ENCODE peak calls at places on chromosomes 2 and 18, in seven cellular contexts. One of them, this sample, is unnamed.

GRCh38 chr18:68734311-68734710 is 19.4 kb upstream of the TMX3 start:
- DNase-seq in endothelial cell of umbilical vein: no peak
- DNase-seq in transverse colon: no peak
- DNase-seq in esophagus squamous epithelium: no peak
- DNase-seq in neural progenitor cell: no peak
- DNase-seq in PC-3: peak
- DNase-seq in HCT116: no peak
- DNase-seq in this sample: no peak

GRCh38 chr2:127996160-127996559 is 31.7 kb downstream of the SAP130 start:
- DNase-seq in endothelial cell of umbilical vein: no peak
- DNase-seq in transverse colon: no peak
- DNase-seq in neural progenitor cell: no peak
- DNase-seq in PC-3: no peak
- DNase-seq in esophagus squamous epithelium: no peak
- DNase-seq in HCT116: no peak
- DNase-seq in this sample: no peak

GRCh38 chr18:10401489-10401888 is 52.9 kb upstream of the APCDD1 start:
- DNase-seq in HCT116: no peak
- DNase-seq in PC-3: no peak
- DNase-seq in neural progenitor cell: peak
- DNase-seq in transverse colon: no peak
- DNase-seq in endothelial cell of umbilical vein: no peak
- DNase-seq in esophagus squamous epithelium: no peak
- DNase-seq in this sample: no peak

GRCh38 chr2:170215019-170215418 is 37.1 kb downstream of the MYO3B start:
- DNase-seq in neural progenitor cell: no peak
- DNase-seq in esophagus squamous epithelium: no peak
- DNase-seq in HCT116: no peak
- DNase-seq in transverse colon: no peak
- DNase-seq in PC-3: no peak
- DNase-seq in endothelial cell of umbilical vein: no peak
- DNase-seq in this sample: no peak

GRCh38 chr18:42030586-42031182 is 75.7 kb downstream of the PIK3C3 start:
- DNase-seq in esophagus squamous epithelium: no peak
- DNase-seq in neural progenitor cell: peak
- DNase-seq in HCT116: no peak
- DNase-seq in endothelial cell of umbilical vein: peak
- DNase-seq in PC-3: peak
- DNase-seq in transverse colon: no peak
- DNase-seq in this sample: peak

GRCh38 chr2:109689973-109690372 is 75.8 kb downstream of the SOWAHC start:
- DNase-seq in esophagus squamous epithelium: no peak
- DNase-seq in PC-3: no peak
- DNase-seq in transverse colon: peak
- DNase-seq in HCT116: no peak
- DNase-seq in neural progenitor cell: no peak
- DNase-seq in endothelial cell of umbilical vein: no peak
- DNase-seq in this sample: no peak

GRCh38 chr2:104845552-104845931 is 8.4 kb upstream of the POU3F3 start:
- DNase-seq in transverse colon: no peak
- DNase-seq in neural progenitor cell: peak
- DNase-seq in PC-3: no peak
- DNase-seq in esophagus squamous epithelium: no peak
- DNase-seq in endothelial cell of umbilical vein: no peak
- DNase-seq in HCT116: no peak
- DNase-seq in this sample: no peak

GRCh38 chr18:48297139-48297538 is 112.0 kb downstream of the ZBTB7C start:
- DNase-seq in neural progenitor cell: no peak
- DNase-seq in PC-3: peak
- DNase-seq in esophagus squamous epithelium: no peak
- DNase-seq in endothelial cell of umbilical vein: no peak
- DNase-seq in HCT116: no peak
- DNase-seq in transverse colon: no peak
- DNase-seq in this sample: no peak

GRCh38 chr2:211033765-211034164 is 477.4 kb downstream of the CPS1 start:
- DNase-seq in neural progenitor cell: peak
- DNase-seq in PC-3: peak
- DNase-seq in endothelial cell of umbilical vein: peak
- DNase-seq in HCT116: peak
- DNase-seq in esophagus squamous epithelium: no peak
- DNase-seq in transverse colon: no peak
- DNase-seq in this sample: no peak

GRCh38 chr2:60707750-60708371 is 48.2 kb upstream of the PAPOLG start:
- DNase-seq in esophagus squamous epithelium: no peak
- DNase-seq in PC-3: peak
- DNase-seq in HCT116: peak
- DNase-seq in endothelial cell of umbilical vein: peak
- DNase-seq in transverse colon: no peak
- DNase-seq in neural progenitor cell: peak
- DNase-seq in this sample: peak

GRCh38 chr2:128638311-128638710 is 319.6 kb upstream of the HS6ST1 start:
- DNase-seq in transverse colon: no peak
- DNase-seq in esophagus squamous epithelium: no peak
- DNase-seq in PC-3: no peak
- DNase-seq in neural progenitor cell: peak
- DNase-seq in endothelial cell of umbilical vein: no peak
- DNase-seq in HCT116: no peak
- DNase-seq in this sample: no peak

GRCh38 chr2:105712166-105712915 is 32.4 kb upstream of the NCK2 start:
- DNase-seq in endothelial cell of umbilical vein: no peak
- DNase-seq in HCT116: no peak
- DNase-seq in neural progenitor cell: peak
- DNase-seq in PC-3: peak
- DNase-seq in esophagus squamous epithelium: no peak
- DNase-seq in transverse colon: no peak
- DNase-seq in this sample: peak

GRCh38 chr2:139177041-139177440 is 396.9 kb upstream of the NXPH2 start:
- DNase-seq in PC-3: peak
- DNase-seq in neural progenitor cell: no peak
- DNase-seq in esophagus squamous epithelium: no peak
- DNase-seq in endothelial cell of umbilical vein: no peak
- DNase-seq in HCT116: no peak
- DNase-seq in transverse colon: no peak
- DNase-seq in this sample: no peak

GRCh38 chr2:160687629-160688028 is 194.0 kb upstream of the RBMS1 start:
- DNase-seq in endothelial cell of umbilical vein: no peak
- DNase-seq in neural progenitor cell: no peak
- DNase-seq in HCT116: no peak
- DNase-seq in transverse colon: no peak
- DNase-seq in PC-3: no peak
- DNase-seq in esophagus squamous epithelium: no peak
- DNase-seq in this sample: no peak

GRCh38 chr2:128625421-128625820 is 306.8 kb upstream of the HS6ST1 start:
- DNase-seq in transverse colon: no peak
- DNase-seq in PC-3: no peak
- DNase-seq in neural progenitor cell: no peak
- DNase-seq in HCT116: no peak
- DNase-seq in endothelial cell of umbilical vein: no peak
- DNase-seq in esophagus squamous epithelium: no peak
- DNase-seq in this sample: no peak

GRCh38 chr2:102604754-102605153 is 14.6 kb upstream of the SLC9A2 start:
- DNase-seq in transverse colon: peak
- DNase-seq in esophagus squamous epithelium: no peak
- DNase-seq in neural progenitor cell: peak
- DNase-seq in endothelial cell of umbilical vein: no peak
- DNase-seq in HCT116: no peak
- DNase-seq in PC-3: no peak
- DNase-seq in this sample: no peak

GRCh38 chr2:113700186-113700841 is 56.1 kb downstream of the SLC35F5 start:
- DNase-seq in PC-3: no peak
- DNase-seq in transverse colon: no peak
- DNase-seq in neural progenitor cell: no peak
- DNase-seq in HCT116: no peak
- DNase-seq in esophagus squamous epithelium: no peak
- DNase-seq in endothelial cell of umbilical vein: no peak
- DNase-seq in this sample: no peak
- H3K4me3 ChIP-seq in PC-3: no peak
- H3K4me3 ChIP-seq in transverse colon: no peak
- H3K4me3 ChIP-seq in neural progenitor cell: no peak
- H3K4me3 ChIP-seq in HCT116: no peak
- H3K4me3 ChIP-seq in esophagus squamous epithelium: no peak
- H3K4me3 ChIP-seq in endothelial cell of umbilical vein: no peak
- H3K4me3 ChIP-seq in this sample: no peak

DNA sequence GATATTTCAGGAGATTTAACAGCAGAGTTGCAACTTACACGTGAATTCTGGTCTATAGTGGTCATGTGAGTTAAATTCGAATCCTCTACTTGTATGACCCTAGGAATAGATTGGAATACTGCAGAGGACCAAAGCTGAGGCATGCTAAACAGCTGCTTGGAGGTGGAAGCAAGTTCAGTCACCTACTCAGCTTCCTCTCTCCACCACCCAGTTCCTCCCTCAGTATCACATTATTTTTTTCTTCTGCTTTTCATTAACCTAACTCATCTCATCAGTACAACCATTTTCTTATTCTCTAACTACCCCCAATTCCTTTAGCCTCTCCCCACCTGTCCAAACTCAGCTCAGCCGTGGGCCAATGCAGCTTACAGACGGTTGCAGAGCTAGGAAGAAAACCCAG is 385.5 kb downstream of the SETBP1 start:
- DNase-seq in PC-3: no peak
- DNase-seq in endothelial cell of umbilical vein: no peak
- DNase-seq in transverse colon: no peak
- DNase-seq in HCT116: no peak
- DNase-seq in neural progenitor cell: no peak
- DNase-seq in esophagus squamous epithelium: no peak
- DNase-seq in this sample: no peak
- TF ChIP-seq CTCF in PC-3: no peak
- TF ChIP-seq CTCF in endothelial cell of umbilical vein: no peak
- TF ChIP-seq CTCF in transverse colon: no peak
- TF ChIP-seq CTCF in HCT116: no peak
- TF ChIP-seq CTCF in neural progenitor cell: no peak
- TF ChIP-seq CTCF in esophagus squamous epithelium: no peak
- TF ChIP-seq CTCF in this sample: no peak

DNA sequence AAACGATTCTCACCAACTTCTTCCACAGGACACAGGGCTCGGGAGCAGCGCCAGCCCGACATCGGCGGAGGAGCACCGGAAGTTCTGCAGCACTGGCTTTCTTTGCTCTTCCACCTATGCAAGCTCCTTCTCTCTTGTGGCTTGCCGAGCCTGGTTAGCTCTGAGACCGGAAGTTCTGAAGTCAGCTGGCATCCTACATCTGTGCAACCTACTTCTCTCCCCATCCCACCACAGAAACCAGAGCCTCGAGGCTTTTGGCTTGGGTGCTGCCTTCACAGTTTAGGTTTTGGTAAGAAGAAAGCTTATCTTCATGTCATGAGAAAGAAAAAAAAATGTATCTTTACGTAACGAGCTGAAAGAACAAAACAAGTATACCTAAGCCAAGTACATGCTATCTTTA is 111.7 kb downstream of the ANKRD44 start:
- DNase-seq in HCT116: no peak
- DNase-seq in PC-3: no peak
- DNase-seq in neural progenitor cell: no peak
- DNase-seq in esophagus squamous epithelium: peak
- DNase-seq in transverse colon: peak
- DNase-seq in endothelial cell of umbilical vein: no peak
- DNase-seq in this sample: no peak
- H3K4me3 ChIP-seq in HCT116: no peak
- H3K4me3 ChIP-seq in PC-3: no peak
- H3K4me3 ChIP-seq in neural progenitor cell: no peak
- H3K4me3 ChIP-seq in esophagus squamous epithelium: no peak
- H3K4me3 ChIP-seq in transverse colon: no peak
- H3K4me3 ChIP-seq in endothelial cell of umbilical vein: no peak
- H3K4me3 ChIP-seq in this sample: no peak

GRCh38 chr18:33746261-33746660 is 168.2 kb downstream of the ASXL3 start:
- DNase-seq in endothelial cell of umbilical vein: no peak
- DNase-seq in HCT116: no peak
- DNase-seq in PC-3: no peak
- DNase-seq in neural progenitor cell: no peak
- DNase-seq in esophagus squamous epithelium: no peak
- DNase-seq in transverse colon: no peak
- DNase-seq in this sample: no peak

GRCh38 chr18:33755918-33756590 is 178.0 kb downstream of the ASXL3 start:
- DNase-seq in HCT116: no peak
- DNase-seq in endothelial cell of umbilical vein: peak
- DNase-seq in esophagus squamous epithelium: no peak
- DNase-seq in transverse colon: peak
- DNase-seq in neural progenitor cell: no peak
- DNase-seq in PC-3: peak
- DNase-seq in this sample: peak

GRCh38 chr18:33749831-33750230 is 171.8 kb downstream of the ASXL3 start:
- DNase-seq in endothelial cell of umbilical vein: no peak
- DNase-seq in transverse colon: no peak
- DNase-seq in neural progenitor cell: no peak
- DNase-seq in HCT116: no peak
- DNase-seq in PC-3: no peak
- DNase-seq in esophagus squamous epithelium: no peak
- DNase-seq in this sample: no peak

GRCh38 chr18:33757037-33757436 is 179.0 kb downstream of the ASXL3 start:
- DNase-seq in neural progenitor cell: no peak
- DNase-seq in esophagus squamous epithelium: no peak
- DNase-seq in PC-3: no peak
- DNase-seq in transverse colon: no peak
- DNase-seq in endothelial cell of umbilical vein: no peak
- DNase-seq in HCT116: no peak
- DNase-seq in this sample: peak

DNA sequence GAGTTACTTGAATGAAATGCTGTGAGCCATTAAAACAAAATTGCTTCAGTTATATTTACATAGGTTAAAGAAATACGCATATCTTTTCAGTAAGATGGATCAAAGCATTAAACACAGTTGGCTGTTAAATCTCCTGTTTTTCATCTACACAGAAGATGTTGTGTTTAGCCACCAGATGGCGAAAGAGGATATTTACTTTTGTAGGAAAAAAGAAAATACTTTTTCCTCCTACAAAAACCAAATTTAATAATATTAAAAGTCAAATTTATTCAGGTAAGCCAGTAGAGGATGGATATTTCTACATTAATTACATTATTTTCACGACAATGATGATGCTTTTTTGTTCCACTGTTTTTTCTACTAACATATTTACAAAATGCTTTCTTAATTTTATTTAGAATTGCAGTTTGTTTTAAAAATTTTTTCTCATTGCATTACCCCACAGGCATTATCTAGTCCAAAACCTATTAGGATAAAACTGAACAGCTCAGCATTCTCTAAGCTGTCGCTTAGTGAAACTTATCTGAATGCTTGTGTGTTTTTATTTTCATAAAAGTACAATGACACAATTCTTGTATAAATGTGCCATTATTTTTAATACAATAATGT is 173.7 kb downstream of the ASXL3 start:
- DNase-seq in PC-3: peak
- DNase-seq in transverse colon: no peak
- DNase-seq in HCT116: no peak
- DNase-seq in neural progenitor cell: peak
- DNase-seq in esophagus squamous epithelium: no peak
- DNase-seq in endothelial cell of umbilical vein: peak
- DNase-seq in this sample: no peak
- TF ChIP-seq CTCF in PC-3: peak
- TF ChIP-seq CTCF in transverse colon: peak
- TF ChIP-seq CTCF in HCT116: no peak
- TF ChIP-seq CTCF in neural progenitor cell: peak
- TF ChIP-seq CTCF in esophagus squamous epithelium: no peak
- TF ChIP-seq CTCF in endothelial cell of umbilical vein: no peak
- TF ChIP-seq CTCF in this sample: peak

GRCh38 chr2:198219292-198219691 is 414.9 kb downstream of the PLCL1 start:
- DNase-seq in transverse colon: no peak
- DNase-seq in esophagus squamous epithelium: no peak
- DNase-seq in neural progenitor cell: no peak
- DNase-seq in HCT116: no peak
- DNase-seq in endothelial cell of umbilical vein: no peak
- DNase-seq in PC-3: no peak
- DNase-seq in this sample: no peak

GRCh38 chr2:198214108-198214736 is 409.8 kb downstream of the PLCL1 start:
- DNase-seq in transverse colon: no peak
- DNase-seq in PC-3: no peak
- DNase-seq in esophagus squamous epithelium: no peak
- DNase-seq in neural progenitor cell: no peak
- DNase-seq in endothelial cell of umbilical vein: no peak
- DNase-seq in HCT116: no peak
- DNase-seq in this sample: no peak
- H3K4me3 ChIP-seq in transverse colon: no peak
- H3K4me3 ChIP-seq in PC-3: no peak
- H3K4me3 ChIP-seq in esophagus squamous epithelium: no peak
- H3K4me3 ChIP-seq in neural progenitor cell: no peak
- H3K4me3 ChIP-seq in endothelial cell of umbilical vein: no peak
- H3K4me3 ChIP-seq in HCT116: no peak
- H3K4me3 ChIP-seq in this sample: no peak

This sample was measured in HFF-Myc.